ENCODE peak calls at places on chromosomes 13 and 19, in four cellular contexts. X is GM12878, N is K562, V is HepG2. I is an unnamed sample.

GRCh38 chr19:34269081-34269480 is 14.7 kb downstream of the GARRE1 start:
- DNase-seq in X (no peak), V (no peak), N (no peak), I (no peak)

GRCh38 chr19:10271543-10272086 is 695 bp downstream of the ICAM1 start:
- DNase-seq in N (peak; percentile 45), X (no peak), V (no peak), I (no peak)

GRCh38 chr13:62209539-62209938 is 793.9 kb upstream of the PCDH20 start:
- DNase-seq in V (no peak), N (no peak), X (peak; percentile 65), I (no peak)

GRCh38 chr13:31115616-31116015 is 46.1 kb downstream of the HSPH1 start:
- DNase-seq in N (no peak), X (no peak), V (no peak), I (no peak)

GRCh38 chr19:48726573-48726972 is 7.0 kb upstream of the MAMSTR start:
- DNase-seq in V (no peak), N (no peak), X (no peak), I (peak; percentile 65)

GRCh38 chr19:14401468-14401867 is 17.7 kb downstream of the DDX39A start:
- DNase-seq in N (peak; percentile 4), X (no peak), V (no peak), I (no peak)

GRCh38 chr13:76048675-76049396 is 412.7 kb downstream of the LMO7 start:
- DNase-seq in V (no peak), X (no peak), N (no peak), I (no peak)

GRCh38 chr13:44234566-44234965 is 139.1 kb upstream of the SERP2 start:
- DNase-seq in V (no peak), X (no peak), N (no peak), I (no peak)

GRCh38 chr19:40661616-40662015 is 28.8 kb downstream of the NUMBL start:
- DNase-seq in V (no peak), X (no peak), N (no peak), I (no peak)

GRCh38 chr13:31887311-31887710 is 144.3 kb upstream of the FRY start:
- DNase-seq in V (no peak), N (no peak), X (no peak), I (no peak)

GRCh38 chr13:41610426-41610825 is 153.1 kb downstream of the RGCC start:
- DNase-seq in V (peak; percentile 66), N (no peak), X (no peak), I (no peak)

GRCh38 chr19:48695743-48696352 is at the start of gene FUT2:
- DNase-seq in V (no peak), N (peak; percentile 56), X (no peak), I (no peak)

GRCh38 chr13:113596321-113597200 is 12.0 kb downstream of the TFDP1 start:
- DNase-seq in X (no peak), V (no peak), N (no peak), I (no peak)

GRCh38 chr13:106156468-106156867 is 379.0 kb downstream of the EFNB2 start:
- DNase-seq in X (no peak), V (no peak), N (no peak), I (no peak)

GRCh38 chr19:9848761-9849160 is 13.6 kb downstream of the PIN1 start:
- DNase-seq in N (no peak), X (no peak), V (no peak), I (no peak)

GRCh38 chr13:43307921-43308433 is 284.6 kb downstream of the DNAJC15 start:
- DNase-seq in N (no peak), X (peak; percentile 68), V (peak; percentile 86), I (peak; percentile 37)

GRCh38 chr19:13830761-13831481 is 35.7 kb downstream of the ZSWIM4 start:
- DNase-seq in X (no peak), V (no peak), N (no peak), I (no peak)

GRCh38 chr13:112765734-112766133 is 75.9 kb downstream of the ATP11A start:
- DNase-seq in X (no peak), N (peak; percentile 12), V (no peak), I (no peak)

GRCh38 chr19:42563352-42564210 is 31.1 kb downstream of the CEACAM8 start:
- DNase-seq in N (peak; percentile 66), V (peak; percentile 39), X (no peak), I (peak; percentile 76)

GRCh38 chr13:105346141-105346766 is 1189.2 kb downstream of the EFNB2 start:
- DNase-seq in X (no peak), V (peak; percentile 0), N (no peak), I (peak; percentile 3)

GRCh38 chr13:61728468-61728867 is 312.8 kb upstream of the PCDH20 start:
- DNase-seq in V (no peak), N (no peak), X (no peak), I (no peak)

GRCh38 chr13:93230466-93230865 is 3.9 kb downstream of the GPC6 start:
- DNase-seq in N (no peak), X (no peak), V (peak; percentile 55), I (no peak)

GRCh38 chr13:74839656-74840055 is 642.3 kb downstream of the TBC1D4 start:
- DNase-seq in X (no peak), N (no peak), V (no peak), I (no peak)

GRCh38 chr13:100675660-100676129 is 1.1 kb upstream of the TMTC4 start:
- DNase-seq in N (no peak), V (no peak), X (no peak), I (no peak)

GRCh38 chr13:20231839-20232555 is at the start of gene GJB6:
- DNase-seq in N (no peak), V (no peak), X (no peak), I (no peak)

GRCh38 chr13:28623782-28624706 is 34.9 kb upstream of the POMP start:
- DNase-seq in V (no peak), N (no peak), X (no peak), I (no peak)

GRCh38 chr19:49390131-49390977 is 2.3 kb downstream of the KASH5 start:
- DNase-seq in V (no peak), X (no peak), N (no peak), I (no peak)

GRCh38 chr13:113275387-113275786 is 21.7 kb upstream of the LAMP1 start:
- DNase-seq in X (no peak), N (peak; percentile 65), V (peak; percentile 84), I (peak; percentile 19)

GRCh38 chr19:44777715-44778347 is at the start of gene CBLC:
- DNase-seq in V (peak; percentile 68), N (peak; percentile 87), X (no peak), I (peak; percentile 60)

GRCh38 chr13:45258339-45258685 is 57.5 kb upstream of the KCTD4 start:
- DNase-seq in V (peak; percentile 10), X (no peak), N (no peak), I (no peak)

GRCh38 chr19:55678121-55678671 is 3.2 kb downstream of the EPN1 start:
- DNase-seq in V (no peak), X (peak; percentile 88), N (no peak), I (no peak)

GRCh38 chr19:44608391-44608821 is 5.0 kb upstream of the IGSF23 start:
- DNase-seq in V (no peak), X (no peak), N (no peak), I (no peak)

GRCh38 chr13:48194392-48194754 is 38.6 kb upstream of the ITM2B start:
- DNase-seq in V (no peak), N (no peak), X (peak; percentile 43), I (no peak)

GRCh38 chr19:41910992-41911888 is 17.0 kb downstream of the ERFL start:
- DNase-seq in V (no peak), N (peak; percentile 14), X (no peak), I (no peak)

GRCh38 chr13:76856141-76856571 is 30.0 kb downstream of the KCTD12 start:
- DNase-seq in V (no peak), X (no peak), N (no peak), I (no peak)

DNA sequence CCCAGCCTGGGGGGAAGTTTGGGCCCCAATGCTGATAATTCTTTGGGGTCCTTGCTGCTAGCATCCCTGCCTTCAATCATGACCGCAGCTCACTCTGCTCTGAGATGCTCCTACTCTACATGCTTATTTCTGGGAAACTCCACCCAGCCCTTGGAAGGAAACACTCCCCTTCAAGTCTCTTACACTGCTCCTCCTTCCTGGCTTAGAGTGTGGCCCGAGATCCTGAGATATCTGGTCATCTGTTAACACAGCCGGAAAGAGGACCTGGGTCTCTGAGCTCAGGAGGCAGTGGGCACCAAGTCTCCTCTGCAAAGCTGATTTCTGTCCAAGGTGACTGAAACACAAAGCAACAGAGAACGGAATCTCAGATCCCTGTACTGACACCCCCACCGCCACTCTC is 33.0 kb downstream of the CYP4F2 start:
- DNase-seq in N (no peak), V (no peak), X (no peak), I (no peak)
- H3K9me3 ChIP-seq in N (no peaks in the 10 kb centered on the region), V (no peaks in the 10 kb centered on the region), X (no peaks in the 10 kb centered on the region), I (no peaks in the 10 kb centered on the region)

GRCh38 chr19:3185482-3186376 is at the start of gene NCLN:
- DNase-seq in V (peak; percentile 90), X (peak; percentile 92), N (peak; percentile 87), I (peak; percentile 94)

GRCh38 chr19:3183721-3184641 is 1.7 kb upstream of the NCLN start:
- DNase-seq in V (no peak), N (peak; percentile 74), X (no peak), I (no peak)

GRCh38 chr19:3186377-3186688 is 603 bp downstream of the NCLN start:
- DNase-seq in V (no peak), X (no peak), N (no peak), I (no peak)

GRCh38 chr19:3186891-3187661 is 1.3 kb downstream of the NCLN start:
- DNase-seq in X (no peak), V (no peak), N (peak; percentile 50), I (no peak)

GRCh38 chr19:3184847-3185481 is 766 bp upstream of the NCLN start:
- DNase-seq in V (no peak), N (peak; percentile 57), X (no peak), I (no peak)
- TF ChIP-seq JUNB in V (no peak), N (no peak), X (no peak), I (no peak)

DNA sequence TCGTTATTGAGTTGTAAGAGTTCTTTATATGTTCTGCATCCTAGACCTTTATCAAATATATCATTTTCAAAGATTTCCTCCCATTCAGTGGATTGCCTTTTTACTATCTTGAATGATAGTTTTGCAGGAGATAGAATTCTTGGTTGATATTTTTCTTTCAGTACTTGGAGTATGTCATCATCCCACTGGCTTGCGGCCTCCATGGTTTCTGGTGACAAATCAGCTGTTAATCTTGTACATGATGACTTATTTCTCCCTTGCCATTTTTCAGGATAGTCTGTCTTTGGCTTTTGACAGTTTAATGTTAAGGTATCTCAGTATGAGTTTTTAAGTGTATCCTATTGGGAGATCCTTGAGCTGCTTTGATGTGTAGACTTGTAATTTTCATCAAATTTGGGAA is 8.5 kb downstream of the ZNF557 start:
- DNase-seq in V (no peak), N (no peak), X (no peak), I (peak; percentile 33)
- H3K9me3 ChIP-seq in V (peaks cover 53% of the 10 kb centered on the region), N (peaks cover 37% of the 10 kb centered on the region), X (peaks cover 66% of the 10 kb centered on the region), I (peaks cover 83% of the 10 kb centered on the region)

DNA sequence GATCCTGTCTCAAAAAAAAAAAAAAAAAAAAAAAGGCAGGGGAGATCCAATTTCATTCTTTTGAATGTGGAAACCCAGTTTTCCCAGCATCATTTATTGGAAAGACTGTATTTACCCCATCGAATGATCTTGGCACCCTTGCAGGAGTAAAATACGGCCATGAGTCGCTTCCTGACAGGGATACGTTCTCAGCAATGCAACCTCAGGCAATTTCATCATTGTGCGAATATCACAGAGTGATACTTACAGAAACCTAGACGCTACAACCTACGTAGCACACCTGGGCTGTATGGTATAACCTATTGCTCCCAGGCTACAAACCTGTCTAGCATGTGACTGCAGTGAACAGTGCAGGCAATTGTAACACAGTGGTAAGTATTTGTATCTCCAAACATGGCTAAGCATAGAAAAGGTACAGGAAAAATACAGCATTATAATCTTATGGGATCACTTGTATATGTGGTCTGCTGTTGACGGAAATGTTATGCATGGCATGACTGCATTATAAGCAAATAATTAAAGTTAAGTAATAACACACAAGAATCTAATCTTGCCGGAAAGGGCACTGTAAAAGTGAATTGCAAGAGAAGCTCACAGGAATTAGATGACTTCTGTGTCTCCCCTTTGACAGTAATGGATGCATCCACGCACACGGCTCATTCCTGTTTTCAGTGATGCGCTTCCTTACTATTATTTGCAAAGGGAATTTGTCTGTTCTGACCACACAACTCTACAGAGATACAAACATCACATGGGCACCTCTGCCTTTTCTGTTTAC is 24.0 kb downstream of the RFX2 start:
- DNase-seq in X (no peak), N (no peak), V (no peak), I (no peak)
- TF ChIP-seq JUNB in X (no peak), N (no peak), V (no peak), I (no peak)

I was measured in A549.